ENCODE peak calls at places on chromosomes 12 and 14, in seven cellular contexts. E is HCT116, P is fibroblast of mammary gland, H is Peyer's patch, J is aorta, L is A549, O is upper lobe of right lung. W is an unnamed sample.

GRCh38 chr14:68884031-68885030 is 91.5 kb upstream of the ZFP36L1 start:
- DNase-seq in E (peak), P (peak), H (peak), J (no peak), L (peak), O (no peak), W (no peak)

GRCh38 chr12:25054783-25055144 is 105.9 kb upstream of the BCAT1 start:
- DNase-seq in E (no peak), P (no peak), H (no peak), J (no peak), L (no peak), O (no peak), W (no peak)

GRCh38 chr12:43578782-43579181 is 26.8 kb upstream of the ADAMTS20 start:
- DNase-seq in E (no peak), P (peak), H (no peak), J (no peak), L (no peak), O (no peak), W (no peak)

GRCh38 chr14:35879141-35879648 is 53.1 kb downstream of the BRMS1L start:
- DNase-seq in E (no peak), P (peak), H (no peak), J (no peak), L (no peak), O (no peak), W (no peak)

GRCh38 chr14:85527006-85527405 is 2.9 kb upstream of the FLRT2 start:
- DNase-seq in E (no peak), P (peak), H (no peak), J (no peak), L (peak), O (no peak), W (no peak)

GRCh38 chr12:49328816-49329215 is 5.8 kb downstream of the TROAP start:
- DNase-seq in E (no peak), P (no peak), H (no peak), J (no peak), L (no peak), O (peak), W (no peak)

GRCh38 chr12:119686776-119687175 is 18.8 kb downstream of the PRKAB1 start:
- DNase-seq in E (no peak), P (no peak), H (no peak), J (no peak), L (no peak), O (no peak), W (no peak)

GRCh38 chr14:77988096-77988870 is 181.9 kb upstream of the NRXN3 start:
- DNase-seq in E (no peak), P (peak), H (no peak), J (no peak), L (no peak), O (no peak), W (no peak)

GRCh38 chr14:73233564-73233963 is 3.7 kb upstream of the PAPLN start:
- DNase-seq in E (no peak), P (no peak), H (no peak), J (no peak), L (no peak), O (no peak), W (no peak)

GRCh38 chr12:7114851-7115250 is 5.8 kb upstream of the C1RL start:
- DNase-seq in E (no peak), P (no peak), H (peak), J (peak), L (no peak), O (no peak), W (no peak)

GRCh38 chr14:32623300-32624093 is 294.4 kb downstream of the AKAP6 start:
- DNase-seq in E (no peak), P (peak), H (no peak), J (no peak), L (no peak), O (no peak), W (no peak)

GRCh38 chr12:33439587-33440011 is at the start of gene SYT10:
- DNase-seq in E (no peak), P (no peak), H (no peak), J (peak), L (no peak), O (peak), W (peak)

GRCh38 chr12:78086553-78087362 is 256.1 kb downstream of the NAV3 start:
- DNase-seq in E (no peak), P (no peak), H (no peak), J (no peak), L (no peak), O (no peak), W (peak)

GRCh38 chr12:88339254-88339949 is 197.3 kb downstream of the TMTC3 start:
- DNase-seq in E (peak), P (peak), H (no peak), J (no peak), L (no peak), O (no peak), W (no peak)

GRCh38 chr12:12323606-12324005 is 26.4 kb downstream of the MANSC1 start:
- DNase-seq in E (no peak), P (peak), H (no peak), J (no peak), L (no peak), O (no peak), W (no peak)

GRCh38 chr12:128606040-128606439 is 217.7 kb downstream of the SLC15A4 start:
- DNase-seq in E (no peak), P (no peak), H (no peak), J (no peak), L (no peak), O (no peak), W (no peak)

GRCh38 chr12:87157791-87158190 is 871.4 kb downstream of the C12orf50 start:
- DNase-seq in E (no peak), P (peak), H (no peak), J (peak), L (peak), O (no peak), W (no peak)

GRCh38 chr14:74938873-74939495 is 15.9 kb upstream of the RPS6KL1 start:
- DNase-seq in E (no peak), P (no peak), H (no peak), J (no peak), L (no peak), O (no peak), W (no peak)

GRCh38 chr14:68986926-68987652 is 8.0 kb upstream of the ACTN1 start:
- DNase-seq in E (no peak), P (no peak), H (no peak), J (no peak), L (no peak), O (no peak), W (no peak)

GRCh38 chr14:74864193-74864592 is 11.8 kb downstream of the PROX2 start:
- DNase-seq in E (no peak), P (no peak), H (no peak), J (no peak), L (no peak), O (no peak), W (no peak)

GRCh38 chr12:65721541-65722190 is 102.6 kb upstream of the HMGA2 start:
- DNase-seq in E (no peak), P (no peak), H (no peak), J (no peak), L (no peak), O (no peak), W (no peak)

GRCh38 chr14:61321385-61322010 is at the start of gene PRKCH:
- DNase-seq in E (peak), P (peak), H (peak), J (peak), L (peak), O (peak), W (peak)

GRCh38 chr14:20811994-20812393 is 9.3 kb upstream of the RNASE1 start:
- DNase-seq in E (no peak), P (no peak), H (no peak), J (no peak), L (no peak), O (no peak), W (no peak)

GRCh38 chr14:34718750-34719304 is 4.4 kb upstream of the CFL2 start:
- DNase-seq in E (no peak), P (peak), H (no peak), J (no peak), L (no peak), O (no peak), W (no peak)

GRCh38 chr14:41597647-41598046 is 9.0 kb upstream of the LRFN5 start:
- DNase-seq in E (no peak), P (no peak), H (no peak), J (peak), L (no peak), O (no peak), W (no peak)

GRCh38 chr12:12885060-12885792 is 6.1 kb upstream of the GPRC5A start:
- DNase-seq in E (no peak), P (no peak), H (no peak), J (no peak), L (no peak), O (no peak), W (no peak)

DNA sequence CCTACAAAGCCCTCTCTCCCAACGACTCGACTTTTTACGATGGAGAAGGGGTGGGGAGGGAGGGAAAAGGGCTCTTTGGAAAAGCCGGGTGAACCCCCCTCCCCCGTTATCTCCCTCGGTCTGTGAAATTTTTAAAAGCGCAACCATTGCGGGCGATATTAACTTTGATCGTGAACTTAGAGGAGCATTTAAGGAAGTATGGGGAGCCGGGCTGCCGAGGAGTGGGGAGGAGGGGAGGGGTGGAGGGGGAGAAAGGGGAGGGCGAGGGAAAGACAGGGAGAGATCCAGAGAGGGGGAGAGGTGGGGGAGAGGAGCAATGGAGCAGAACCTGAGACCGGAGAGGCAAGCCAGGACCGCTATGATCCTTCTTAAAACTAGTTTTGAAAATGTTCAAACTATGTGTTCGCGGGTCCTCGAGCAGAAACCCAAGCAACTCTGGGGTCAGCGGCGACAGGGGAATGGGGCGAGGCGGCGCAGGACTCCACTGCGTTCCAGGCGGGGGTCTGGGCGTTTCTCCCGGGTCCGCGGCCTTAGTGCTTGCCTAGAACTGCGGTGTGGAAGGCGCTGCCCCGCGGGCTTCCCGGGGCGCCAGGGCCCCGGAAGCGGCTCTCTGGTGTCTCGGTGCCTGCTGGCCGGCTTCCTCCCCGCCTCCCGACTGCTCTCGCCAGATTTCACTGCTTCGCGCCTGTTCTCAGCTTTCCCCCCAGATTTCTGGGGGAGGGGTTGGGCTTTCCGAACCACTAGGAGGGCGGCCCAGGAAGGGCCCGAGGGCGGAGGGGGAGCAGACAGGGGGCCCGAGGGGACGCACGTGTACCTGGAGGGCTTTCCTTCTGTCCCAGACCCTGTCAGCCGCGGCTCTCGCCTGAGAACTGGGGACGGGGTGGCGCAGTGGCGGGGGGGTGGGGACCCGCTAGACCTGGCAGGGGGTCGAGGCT is at the start of gene HOTAIR:
- DNase-seq in E (no peak), P (no peak), H (no peak), J (no peak), L (peak), O (no peak), W (peak)
- H3K4me3 ChIP-seq in E (peak), P (peak), H (peak), J (no peak), L (peak), O (peak), W (no peak)

DNA sequence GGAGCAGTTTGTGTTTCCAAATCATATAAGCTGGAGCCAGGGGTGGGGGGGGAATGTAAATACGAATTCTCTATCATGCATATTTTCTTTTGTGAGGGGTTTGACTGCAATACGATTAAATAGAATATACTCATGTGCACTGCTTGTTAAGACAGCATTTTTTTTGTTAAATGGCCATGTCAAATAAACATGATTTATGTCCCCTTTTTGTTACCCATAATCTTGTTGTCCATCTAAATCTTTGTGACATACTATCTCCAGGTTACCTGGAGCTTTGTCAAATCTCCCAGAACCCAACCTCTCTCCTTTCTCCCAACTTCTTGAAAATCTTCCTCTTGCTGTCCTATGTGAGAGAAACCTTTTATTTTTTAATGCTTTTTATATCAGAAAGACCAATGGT is 233.1 kb downstream of the SLC25A21 start:
- DNase-seq in E (no peak), P (no peak), H (no peak), J (no peak), L (no peak), O (no peak), W (no peak)
- H3K4me3 ChIP-seq in E (no peak), P (no peak), H (no peak), J (no peak), L (no peak), O (no peak), W (no peak)

DNA sequence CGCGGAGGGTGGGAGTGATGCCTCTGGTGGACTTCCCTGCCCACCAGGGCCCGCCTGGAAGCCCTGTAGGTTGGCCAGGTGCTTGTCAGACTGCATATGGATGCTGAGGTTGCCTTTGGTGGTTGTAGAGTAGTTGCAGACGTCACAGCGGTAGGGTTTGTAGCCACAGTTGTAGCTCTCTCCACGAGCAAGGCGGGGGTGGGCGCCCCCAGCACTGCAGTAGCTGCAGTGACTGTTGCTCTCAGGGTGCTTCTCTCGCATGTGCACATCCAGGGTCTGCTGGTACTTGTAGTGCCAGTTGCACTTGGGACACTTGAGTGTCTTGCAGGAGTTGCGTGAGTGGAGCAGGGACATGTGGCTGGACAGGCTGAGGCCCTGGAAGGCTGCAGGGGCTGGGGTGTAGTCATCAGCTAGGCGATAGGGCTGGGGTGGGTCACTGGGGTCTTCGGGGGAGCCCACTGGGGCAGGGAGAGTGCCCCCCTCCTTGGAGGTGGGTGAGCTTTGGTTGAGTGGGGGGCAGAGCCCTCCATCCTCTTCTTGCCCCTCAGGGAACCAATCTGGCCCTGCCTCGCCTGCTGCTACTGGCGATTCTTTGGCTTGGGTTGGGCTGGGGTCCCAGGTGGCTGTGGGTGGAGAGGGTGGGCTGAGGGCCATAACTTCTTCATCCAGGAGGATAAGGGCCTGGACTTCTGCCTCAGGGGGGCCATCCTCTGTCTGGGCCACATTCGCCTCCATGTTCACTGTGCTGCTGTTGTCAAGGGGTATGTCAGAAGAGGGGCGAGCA is 17.7 kb downstream of the ZFHX2 start:
- DNase-seq in E (no peak), P (no peak), H (no peak), J (no peak), L (no peak), O (no peak), W (no peak)
- H3K4me3 ChIP-seq in E (no peak), P (no peak), H (no peak), J (no peak), L (no peak), O (no peak), W (no peak)

DNA sequence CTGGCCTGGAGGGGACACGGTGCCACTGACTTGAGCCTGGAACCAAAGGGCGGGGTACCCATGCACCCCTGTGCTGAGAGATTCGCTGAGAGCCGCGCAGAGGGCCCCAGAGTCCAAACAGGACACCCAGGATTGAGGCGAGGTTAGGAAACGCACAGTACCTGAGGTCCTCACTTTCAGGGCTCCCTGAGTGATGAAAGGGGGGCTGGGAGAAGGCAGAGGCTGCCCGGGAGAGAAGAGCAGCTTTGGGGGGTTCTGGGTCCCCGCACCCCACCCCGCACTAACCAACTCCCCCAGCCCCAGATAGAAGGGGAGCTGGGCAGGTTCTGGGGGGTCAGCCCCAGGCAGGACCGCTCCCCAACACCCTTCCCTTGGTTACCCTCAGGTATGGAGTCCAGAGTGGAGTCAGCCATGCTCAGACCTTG is 14.5 kb upstream of the ANKRD9 start:
- DNase-seq in E (no peak), P (no peak), H (no peak), J (peak), L (no peak), O (no peak), W (no peak)
- H3K4me3 ChIP-seq in E (peak), P (peak), H (peak), J (no peak), L (peak), O (peak), W (peak)

GRCh38 chr12:51827925-51828818 is 20.3 kb downstream of the FIGNL2 start:
- DNase-seq in E (no peak), P (peak), H (peak), J (no peak), L (peak), O (no peak), W (no peak)
- H3K4me3 ChIP-seq in E (no peak), P (no peak), H (no peak), J (no peak), L (no peak), O (no peak), W (no peak)

GRCh38 chr12:57839996-57840395 is 6.5 kb downstream of the CTDSP2 start:
- DNase-seq in E (no peak), P (no peak), H (no peak), J (no peak), L (no peak), O (no peak), W (no peak)

GRCh38 chr12:57841445-57841844 is 5.1 kb downstream of the CTDSP2 start:
- DNase-seq in E (no peak), P (no peak), H (no peak), J (no peak), L (no peak), O (no peak), W (peak)

GRCh38 chr12:57842342-57843294 is 3.9 kb downstream of the CTDSP2 start:
- DNase-seq in E (no peak), P (no peak), H (no peak), J (no peak), L (no peak), O (no peak), W (no peak)

GRCh38 chr12:57838594-57839302 is 7.8 kb downstream of the CTDSP2 start:
- DNase-seq in E (no peak), P (peak), H (no peak), J (no peak), L (no peak), O (no peak), W (no peak)

GRCh38 chr12:57840701-57841100 is 5.8 kb downstream of the CTDSP2 start:
- DNase-seq in E (no peak), P (no peak), H (no peak), J (no peak), L (no peak), O (no peak), W (peak)
- H3K4me3 ChIP-seq in E (no peak), P (no peak), H (no peak), J (no peak), L (no peak), O (peak), W (no peak)

GRCh38 chr14:54712371-54712998 is 145.6 kb downstream of the SAMD4A start:
- DNase-seq in E (no peak), P (peak), H (no peak), J (no peak), L (no peak), O (no peak), W (no peak)
- H3K4me3 ChIP-seq in E (no peak), P (no peak), H (peak), J (no peak), L (no peak), O (no peak), W (no peak)

GRCh38 chr12:113422929-113423669 is 919 bp downstream of the SDSL start:
- DNase-seq in E (no peak), P (peak), H (no peak), J (no peak), L (no peak), O (no peak), W (no peak)
- H3K4me3 ChIP-seq in E (peak), P (peak), H (no peak), J (peak), L (peak), O (peak), W (peak)

GRCh38 chr12:130435826-130436225 is 98.1 kb downstream of the PIWIL1 start:
- DNase-seq in E (no peak), P (no peak), H (peak), J (peak), L (no peak), O (peak), W (no peak)
- H3K4me3 ChIP-seq in E (no peak), P (no peak), H (no peak), J (no peak), L (no peak), O (no peak), W (no peak)

W was measured in SK-N-SH.